ENCODE peak calls at places on chromosomes 4 and X, in seven cellular contexts. A, O, V, I, H, Y and Q are unnamed samples.
A peak's percentile ranks its signal among the peaks of the same experiment; 100 is the strongest.

GRCh38 chr4:73844352-73844751 is 7.9 kb downstream of the CXCL6 start:
- DNase-seq in O (no peak), A (no peak), V (no peak), Y (no peak), I (peak; percentile 56), H (no peak), Q (peak; percentile 66)

GRCh38 chr4:19961092-19961491 is 290.6 kb upstream of the SLIT2 start:
- DNase-seq in H (no peak), Y (no peak), V (no peak), I (no peak), O (no peak), A (peak; percentile 19), Q (peak; percentile 86)

GRCh38 chrX:100748133-100748532 is 16.2 kb upstream of the SYTL4 start:
- DNase-seq in V (no peak), A (no peak), H (no peak), I (no peak), O (no peak), Y (no peak), Q (no peak)

GRCh38 chrX:48458711-48459110 is 11.3 kb downstream of the SLC38A5 start:
- DNase-seq in I (no peak), A (no peak), V (no peak), O (no peak), H (no peak), Y (no peak), Q (no peak)

GRCh38 chr4:2364654-2365053 is 53.8 kb downstream of the ZFYVE28 start:
- DNase-seq in O (no peak), H (no peak), V (no peak), A (no peak), I (no peak), Y (no peak), Q (no peak)

GRCh38 chrX:1190596-1191145 is 21.8 kb downstream of the CRLF2 start:
- DNase-seq in Y (peak; percentile 28), H (no peak), A (no peak), V (peak; percentile 14), I (no peak), O (no peak), Q (no peak)

GRCh38 chr4:47704693-47705325 is 133.1 kb downstream of the CORIN start:
- DNase-seq in O (peak; percentile 42), H (no peak), A (peak; percentile 59), Y (no peak), V (peak; percentile 70), I (peak; percentile 81), Q (peak; percentile 37)

GRCh38 chr4:26009502-26009901 is 95.5 kb downstream of the SMIM20 start:
- DNase-seq in I (no peak), V (no peak), A (no peak), Y (no peak), O (no peak), H (no peak), Q (no peak)

GRCh38 chrX:147875866-147876596 is 35.7 kb upstream of the FMR1 start:
- DNase-seq in I (no peak), A (peak; percentile 1), O (no peak), V (no peak), H (no peak), Y (no peak), Q (no peak)

GRCh38 chr4:111399523-111400135 is 745.6 kb upstream of the FAM241A start:
- DNase-seq in V (no peak), I (no peak), A (no peak), H (no peak), O (no peak), Y (no peak), Q (peak; percentile 6)

GRCh38 chr4:110292994-110293744 is 94.8 kb upstream of the ELOVL6 start:
- DNase-seq in A (no peak), V (no peak), I (peak; percentile 26), O (no peak), Y (no peak), H (peak; percentile 63), Q (no peak)

GRCh38 chr4:55032179-55032578 is 93.2 kb downstream of the KDR start:
- DNase-seq in A (no peak), V (no peak), H (no peak), Y (no peak), I (no peak), O (no peak), Q (no peak)

GRCh38 chrX:69153060-69153730 is 12.1 kb downstream of the PJA1 start:
- DNase-seq in A (peak; percentile 88), I (peak; percentile 93), V (peak; percentile 91), H (no peak), Y (no peak), O (peak; percentile 54), Q (peak; percentile 34)

GRCh38 chr4:37892641-37893040 is 1.8 kb downstream of the TBC1D1 start:
- DNase-seq in H (no peak), I (no peak), Y (no peak), V (no peak), A (no peak), O (no peak), Q (no peak)

GRCh38 chr4:124806403-124806802 is 93.9 kb upstream of the ANKRD50 start:
- DNase-seq in H (no peak), Y (no peak), A (peak; percentile 72), V (no peak), O (no peak), I (peak; percentile 65), Q (peak; percentile 63)

GRCh38 chr4:171846232-171846631 is 33.0 kb downstream of the GALNTL6 start:
- DNase-seq in V (peak; percentile 81), A (peak; percentile 65), H (peak; percentile 54), Y (peak; percentile 82), O (peak; percentile 55), I (peak; percentile 84), Q (no peak)

GRCh38 chr4:20266215-20267082 is 14.7 kb downstream of the SLIT2 start:
- DNase-seq in H (no peak), V (no peak), O (no peak), Y (no peak), I (no peak), A (no peak), Q (peak; percentile 61)

GRCh38 chrX:1181131-1181530 is 31.3 kb downstream of the CRLF2 start:
- DNase-seq in Y (peak; percentile 31), H (no peak), I (no peak), V (no peak), O (no peak), A (no peak), Q (no peak)

GRCh38 chrX:46184749-46185148 is 360.5 kb downstream of the ZNF674 start:
- DNase-seq in H (no peak), V (no peak), I (no peak), Y (no peak), A (no peak), O (no peak), Q (no peak)

GRCh38 chr4:84750260-84750955 is 167.5 kb downstream of the CDS1 start:
- DNase-seq in V (no peak), O (peak; percentile 11), I (peak; percentile 54), A (peak; percentile 62), Y (no peak), H (no peak), Q (peak; percentile 65)

GRCh38 chr4:113826431-113826830 is 64.9 kb upstream of the CAMK2D start:
- DNase-seq in A (no peak), I (no peak), V (no peak), O (no peak), H (no peak), Y (no peak), Q (no peak)

GRCh38 chrX:132077414-132077813 is 50.4 kb downstream of the FRMD7 start:
- DNase-seq in Y (no peak), A (no peak), I (no peak), O (no peak), H (no peak), V (no peak), Q (no peak)
- H2AK5ac ChIP-seq in Y (no peak overlapping the region), A (no peak overlapping the region), I (no peak overlapping the region), O (no peak overlapping the region), H (no peak overlapping the region), V (no peak overlapping the region), Q (no peak overlapping the region)

GRCh38 chr4:128979934-128980333 is 113.4 kb downstream of the SCLT1 start:
- DNase-seq in V (no peak), O (no peak), I (no peak), A (peak; percentile 44), H (no peak), Y (no peak), Q (peak; percentile 86)
- H2AK5ac ChIP-seq in V (no peak overlapping the region), O (no peak overlapping the region), I (no peak overlapping the region), A (no peak overlapping the region), H (no peak overlapping the region), Y (no peak overlapping the region), Q (no peak overlapping the region)

GRCh38 chr4:159600102-159600501 is 497.2 kb downstream of the RAPGEF2 start:
- DNase-seq in O (no peak), V (no peak), Y (no peak), H (peak; percentile 5), I (no peak), A (no peak), Q (no peak)

GRCh38 chr4:159593651-159594050 is 490.8 kb downstream of the RAPGEF2 start:
- DNase-seq in O (no peak), H (no peak), A (no peak), I (no peak), V (no peak), Y (no peak), Q (no peak)

GRCh38 chr4:159594576-159594975 is 491.7 kb downstream of the RAPGEF2 start:
- DNase-seq in V (no peak), Y (no peak), H (no peak), I (peak; percentile 55), O (no peak), A (no peak), Q (no peak)

GRCh38 chr4:159593157-159593556 is 490.3 kb downstream of the RAPGEF2 start:
- DNase-seq in I (no peak), A (no peak), O (no peak), V (no peak), H (no peak), Y (no peak), Q (no peak)

DNA sequence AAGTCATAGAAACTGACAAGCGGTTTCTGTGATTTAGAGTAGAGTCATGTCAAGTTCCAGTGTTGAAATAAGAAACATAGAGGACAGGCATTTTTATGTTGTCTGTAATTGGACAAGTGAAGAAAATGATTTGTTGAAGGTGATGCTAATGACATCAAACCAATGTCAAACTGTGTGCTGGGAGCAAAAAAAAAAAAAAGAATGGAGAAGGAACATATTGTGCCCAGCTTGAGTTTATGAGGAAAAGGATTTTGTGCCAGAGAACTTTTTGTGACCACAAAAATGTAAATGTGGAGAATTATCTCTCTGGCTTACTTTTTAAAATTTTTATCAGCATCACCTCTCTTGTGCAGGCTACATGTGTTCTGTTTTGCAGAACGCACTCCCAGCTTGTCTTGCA is 495.7 kb downstream of the RAPGEF2 start:
- DNase-seq in H (no peak), I (no peak), O (no peak), Y (no peak), V (no peak), A (no peak), Q (no peak)
- H2AK5ac ChIP-seq in H (no peak overlapping the region), I (no peak overlapping the region), O (no peak overlapping the region), Y (no peak overlapping the region), V (no peak overlapping the region), A (no peak overlapping the region), Q (no peak overlapping the region)

DNA sequence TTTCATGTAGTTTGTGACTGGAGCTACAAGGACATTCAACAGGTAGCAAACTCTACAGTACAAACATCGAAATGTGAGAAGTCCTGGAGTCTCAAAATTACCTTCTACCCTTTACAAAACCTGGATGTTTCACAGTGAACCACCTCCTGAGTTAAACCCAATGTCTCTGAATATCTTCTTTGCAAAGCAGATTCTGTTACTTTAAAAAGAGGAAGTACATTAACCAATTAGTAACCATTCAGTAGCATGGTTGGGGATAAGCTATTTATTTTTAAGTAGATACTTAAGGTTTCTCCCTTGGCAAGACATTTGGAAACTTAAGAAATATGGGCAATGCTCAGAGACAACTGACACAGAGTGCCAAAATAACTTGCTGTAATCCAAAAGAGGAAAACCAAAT is 371.9 kb upstream of the NWD2 start:
- DNase-seq in H (no peak), O (no peak), Y (no peak), A (no peak), I (no peak), V (no peak), Q (no peak)
- H2AK5ac ChIP-seq in H (no peak overlapping the region), O (no peak overlapping the region), Y (no peak overlapping the region), A (no peak overlapping the region), I (no peak overlapping the region), V (no peak overlapping the region), Q (no peak overlapping the region)